ENCODE peak calls at places on chromosomes 16 and 17, in ten cellular contexts. C is HFFc6, U is GM06990, Y is sigmoid colon, F is cardiac fibroblast, X is neural progenitor cell, E is AG10803, L is testis, I is IMR-90, B is heart right ventricle. O is an unnamed sample.

GRCh38 chr17:78151514-78152008 is 5.4 kb downstream of the C17orf99 start:
- DNase-seq in C (no peak), U (no peak), Y (no peak), F (peak), X (no peak), E (no peak), L (no peak), I (no peak), B (no peak), O (no peak)

GRCh38 chr17:42403150-42403549 is 14.9 kb upstream of the STAT3 start:
- DNase-seq in C (no peak), U (peak), Y (no peak), F (no peak), X (peak), E (no peak), L (no peak), I (no peak), B (no peak), O (no peak)

GRCh38 chr17:51890710-51891109 is 267.8 kb downstream of the CA10 start:
- DNase-seq in C (no peak), U (no peak), Y (no peak), F (no peak), X (no peak), E (no peak), L (no peak), I (no peak), B (no peak), O (no peak)

GRCh38 chr17:3012926-3013581 is 50.4 kb downstream of the OR1D5 start:
- DNase-seq in C (peak), U (peak), Y (peak), F (peak), X (peak), E (peak), L (peak), I (peak), B (peak), O (peak)

GRCh38 chr17:954431-955164 is 25.0 kb downstream of the NXN start:
- DNase-seq in C (no peak), U (no peak), Y (no peak), F (peak), X (no peak), E (peak), L (no peak), I (peak), B (no peak), O (no peak)

GRCh38 chr16:68756250-68757051 is 19.4 kb downstream of the CDH1 start:
- DNase-seq in C (no peak), U (peak), Y (no peak), F (peak), X (no peak), E (no peak), L (no peak), I (no peak), B (no peak), O (no peak)

GRCh38 chr16:11272921-11273720 is at the start of gene PRM3:
- DNase-seq in C (no peak), U (no peak), Y (no peak), F (no peak), X (no peak), E (no peak), L (no peak), I (no peak), B (no peak), O (no peak)

GRCh38 chr17:20284018-20284417 is 183.3 kb downstream of the LGALS9B start:
- DNase-seq in C (no peak), U (no peak), Y (no peak), F (no peak), X (peak), E (peak), L (no peak), I (peak), B (no peak), O (no peak)

GRCh38 chr16:10693889-10694288 is 841 bp downstream of the TEKT5 start:
- DNase-seq in C (no peak), U (no peak), Y (no peak), F (no peak), X (no peak), E (no peak), L (no peak), I (no peak), B (no peak), O (no peak)

GRCh38 chr17:2405247-2405926 is 4.5 kb upstream of the MNT start:
- DNase-seq in C (peak), U (no peak), Y (peak), F (peak), X (peak), E (peak), L (peak), I (peak), B (no peak), O (no peak)

GRCh38 chr17:34613064-34614019 is 34.0 kb downstream of the TMEM132E start:
- DNase-seq in C (no peak), U (no peak), Y (no peak), F (no peak), X (peak), E (no peak), L (peak), I (no peak), B (no peak), O (no peak)

GRCh38 chr17:45410144-45411091 is 22.3 kb downstream of the ARHGAP27 start:
- DNase-seq in C (no peak), U (peak), Y (no peak), F (no peak), X (no peak), E (no peak), L (no peak), I (no peak), B (no peak), O (no peak)

GRCh38 chr16:85210423-85211169 is 98.3 kb upstream of the CIBAR2 start:
- DNase-seq in C (peak), U (no peak), Y (no peak), F (peak), X (no peak), E (peak), L (no peak), I (peak), B (peak), O (no peak)

GRCh38 chr17:21352981-21353265 is 23.2 kb upstream of the KCNJ12 start:
- DNase-seq in C (no peak), U (no peak), Y (peak), F (no peak), X (no peak), E (no peak), L (no peak), I (no peak), B (no peak), O (no peak)

GRCh38 chr16:88049020-88049419 is 97.8 kb downstream of the BANP start:
- DNase-seq in C (no peak), U (no peak), Y (no peak), F (no peak), X (no peak), E (no peak), L (no peak), I (no peak), B (no peak), O (no peak)

GRCh38 chr17:49136335-49136734 is 3.8 kb downstream of the B4GALNT2 start:
- DNase-seq in C (no peak), U (no peak), Y (no peak), F (no peak), X (no peak), E (no peak), L (no peak), I (no peak), B (no peak), O (no peak)

GRCh38 chr17:44346064-44346844 is 1.2 kb downstream of the GRN start:
- DNase-seq in C (no peak), U (no peak), Y (no peak), F (no peak), X (no peak), E (no peak), L (no peak), I (no peak), B (no peak), O (no peak)

GRCh38 chr17:44872131-44872768 is 24.6 kb downstream of the HIGD1B start:
- DNase-seq in C (no peak), U (no peak), Y (peak), F (no peak), X (no peak), E (peak), L (no peak), I (no peak), B (peak), O (no peak)

GRCh38 chr17:4872786-4873185 is 26.6 kb upstream of the C17orf107 start:
- DNase-seq in C (no peak), U (no peak), Y (no peak), F (no peak), X (no peak), E (no peak), L (peak), I (no peak), B (no peak), O (no peak)

GRCh38 chr16:78184554-78185183 is 85.2 kb downstream of the WWOX start:
- DNase-seq in C (peak), U (no peak), Y (no peak), F (peak), X (no peak), E (peak), L (no peak), I (peak), B (no peak), O (no peak)

GRCh38 chr16:85424260-85425060 is 188.7 kb upstream of the GSE1 start:
- DNase-seq in C (no peak), U (no peak), Y (peak), F (no peak), X (no peak), E (no peak), L (peak), I (no peak), B (peak), O (no peak)

GRCh38 chr17:50877838-50878237 is 11.7 kb upstream of the TOB1 start:
- DNase-seq in C (no peak), U (no peak), Y (no peak), F (no peak), X (no peak), E (no peak), L (no peak), I (no peak), B (no peak), O (no peak)

GRCh38 chr16:67942200-67942509 is 1.8 kb downstream of the LCAT start:
- DNase-seq in C (no peak), U (no peak), Y (no peak), F (peak), X (peak), E (peak), L (peak), I (peak), B (no peak), O (peak)

GRCh38 chr16:51968756-51969155 is 578.2 kb downstream of the TOX3 start:
- DNase-seq in C (peak), U (no peak), Y (no peak), F (peak), X (no peak), E (peak), L (no peak), I (peak), B (no peak), O (no peak)

GRCh38 chr17:66493283-66494019 is 191.0 kb downstream of the PRKCA start:
- DNase-seq in C (peak), U (no peak), Y (no peak), F (peak), X (no peak), E (peak), L (no peak), I (peak), B (no peak), O (no peak)

GRCh38 chr17:1958134-1958881 is 66.8 kb downstream of the RTN4RL1 start:
- DNase-seq in C (no peak), U (no peak), Y (no peak), F (no peak), X (no peak), E (peak), L (no peak), I (no peak), B (no peak), O (no peak)

GRCh38 chr17:66720027-66720426 is 114.9 kb upstream of the CACNG5 start:
- DNase-seq in C (no peak), U (no peak), Y (no peak), F (no peak), X (no peak), E (no peak), L (no peak), I (no peak), B (no peak), O (no peak)

GRCh38 chr16:89268585-89268984 is 51.1 kb downstream of the ZNF778 start:
- DNase-seq in C (no peak), U (no peak), Y (no peak), F (no peak), X (no peak), E (no peak), L (no peak), I (no peak), B (no peak), O (no peak)

GRCh38 chr17:78908426-78908825 is 5.4 kb upstream of the CEP295NL start:
- DNase-seq in C (no peak), U (no peak), Y (no peak), F (no peak), X (no peak), E (no peak), L (peak), I (no peak), B (no peak), O (no peak)

GRCh38 chr17:57628421-57628820 is 116.7 kb downstream of the CCDC182 start:
- DNase-seq in C (no peak), U (no peak), Y (no peak), F (no peak), X (no peak), E (no peak), L (no peak), I (no peak), B (no peak), O (no peak)

GRCh38 chr17:63476494-63476856 is 386 bp upstream of the ACE start:
- DNase-seq in C (no peak), U (no peak), Y (no peak), F (no peak), X (peak), E (no peak), L (no peak), I (no peak), B (no peak), O (peak)

GRCh38 chr17:3602499-3602898 is 6.7 kb downstream of the TRPV1 start:
- DNase-seq in C (no peak), U (peak), Y (no peak), F (peak), X (peak), E (peak), L (peak), I (peak), B (no peak), O (no peak)

DNA sequence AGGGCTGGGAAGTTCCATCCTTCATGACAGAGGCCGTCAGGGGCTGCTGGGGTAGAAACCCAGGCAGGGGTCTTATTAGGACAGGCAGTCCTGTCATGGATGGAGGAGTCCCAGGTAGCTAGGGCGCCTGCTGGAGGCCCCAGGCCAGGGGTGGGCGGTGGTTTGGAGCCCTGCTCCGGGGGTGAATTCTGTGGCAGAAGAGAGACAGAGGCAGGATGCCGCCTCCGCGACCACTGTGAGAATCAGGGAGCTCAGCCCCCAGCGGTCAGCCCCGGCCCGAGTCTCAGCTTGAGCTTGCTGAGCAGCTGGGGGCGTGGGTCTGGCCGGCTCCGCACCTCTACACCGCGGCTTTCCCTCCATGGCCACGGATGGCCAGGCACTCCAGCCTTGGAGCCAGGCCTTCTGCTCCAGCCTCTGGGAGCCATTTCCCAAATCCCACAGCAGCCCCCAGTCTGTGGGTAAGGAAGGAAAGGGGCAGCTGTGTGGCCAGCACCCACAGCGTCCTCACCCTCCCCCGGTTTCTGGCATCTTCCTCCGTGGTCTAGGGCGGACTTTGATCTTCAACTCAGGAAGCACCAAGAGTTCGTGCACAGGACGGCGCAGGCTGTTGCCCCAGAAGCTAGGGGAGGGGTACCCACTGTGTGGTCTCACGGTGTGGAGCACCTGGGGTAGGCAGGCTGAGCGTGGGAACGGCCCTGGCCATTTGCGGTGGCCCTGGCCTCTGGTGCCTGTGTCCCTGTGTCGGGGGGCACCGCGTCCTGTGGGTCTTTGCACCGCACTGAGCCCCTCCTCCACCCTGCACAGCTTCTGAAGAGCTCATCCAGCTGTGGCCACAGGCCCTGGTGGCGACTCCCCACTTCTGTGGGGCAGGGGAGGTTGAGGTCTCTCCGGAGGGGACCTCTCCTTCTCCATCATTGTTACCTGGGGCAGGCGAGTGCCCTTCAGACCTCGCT is 14.1 kb downstream of the CD7 start:
- DNase-seq in C (no peak), U (peak), Y (no peak), F (no peak), X (no peak), E (no peak), L (no peak), I (no peak), B (no peak), O (no peak)
- TF ChIP-seq CTCF in C (no peak), U (no peak), Y (no peak), F (no peak), X (no peak), E (no peak), L (no peak), I (no peak), B (no peak), O (no peak)

DNA sequence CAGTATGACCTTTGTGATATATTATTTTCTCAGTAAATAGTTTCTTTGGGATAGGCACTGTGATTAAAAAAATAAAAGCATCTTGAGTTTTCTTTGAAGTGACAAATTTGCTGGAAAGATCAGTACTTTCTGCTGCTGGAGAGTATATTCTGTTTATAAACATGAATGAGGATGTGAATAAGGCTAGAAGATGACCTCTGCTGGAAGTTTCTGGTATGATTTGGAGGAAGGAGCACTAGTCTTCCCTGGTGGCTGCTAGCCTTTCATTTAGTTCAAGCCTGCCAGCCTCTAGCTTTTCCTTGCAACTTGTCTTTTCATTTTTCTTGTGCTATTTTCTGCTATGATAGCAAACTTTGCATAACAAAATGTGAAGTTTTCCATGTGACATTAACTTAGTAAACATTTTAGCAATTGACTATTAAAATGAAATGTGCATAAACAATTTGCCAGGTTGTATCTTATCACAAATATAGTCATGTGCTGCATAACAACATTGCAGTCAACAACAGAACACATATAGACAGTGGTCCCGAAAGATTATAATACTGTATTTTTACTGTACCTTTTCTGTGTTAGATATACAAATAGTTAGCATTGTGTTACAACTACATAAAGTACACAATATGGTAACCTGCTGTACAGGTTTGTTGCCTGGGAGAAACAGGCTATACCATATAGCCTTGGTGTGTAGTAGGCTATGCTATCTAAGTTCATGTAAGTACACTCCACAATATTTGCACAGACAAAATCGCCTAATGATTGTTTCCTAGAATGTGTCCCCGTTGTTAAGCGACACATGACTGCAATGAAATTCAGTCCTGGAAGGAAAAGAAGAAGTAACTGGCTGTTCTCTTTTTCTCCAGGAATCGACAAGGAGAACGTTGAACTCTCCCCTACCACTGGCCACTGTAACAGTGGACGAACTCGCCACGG is 18.1 kb upstream of the RAB11FIP4 start:
- DNase-seq in C (peak), U (no peak), Y (no peak), F (peak), X (peak), E (peak), L (no peak), I (peak), B (no peak), O (no peak)
- TF ChIP-seq CTCF in C (peak), U (peak), Y (peak), F (peak), X (peak), E (peak), L (peak), I (peak), B (peak), O (peak)

DNA sequence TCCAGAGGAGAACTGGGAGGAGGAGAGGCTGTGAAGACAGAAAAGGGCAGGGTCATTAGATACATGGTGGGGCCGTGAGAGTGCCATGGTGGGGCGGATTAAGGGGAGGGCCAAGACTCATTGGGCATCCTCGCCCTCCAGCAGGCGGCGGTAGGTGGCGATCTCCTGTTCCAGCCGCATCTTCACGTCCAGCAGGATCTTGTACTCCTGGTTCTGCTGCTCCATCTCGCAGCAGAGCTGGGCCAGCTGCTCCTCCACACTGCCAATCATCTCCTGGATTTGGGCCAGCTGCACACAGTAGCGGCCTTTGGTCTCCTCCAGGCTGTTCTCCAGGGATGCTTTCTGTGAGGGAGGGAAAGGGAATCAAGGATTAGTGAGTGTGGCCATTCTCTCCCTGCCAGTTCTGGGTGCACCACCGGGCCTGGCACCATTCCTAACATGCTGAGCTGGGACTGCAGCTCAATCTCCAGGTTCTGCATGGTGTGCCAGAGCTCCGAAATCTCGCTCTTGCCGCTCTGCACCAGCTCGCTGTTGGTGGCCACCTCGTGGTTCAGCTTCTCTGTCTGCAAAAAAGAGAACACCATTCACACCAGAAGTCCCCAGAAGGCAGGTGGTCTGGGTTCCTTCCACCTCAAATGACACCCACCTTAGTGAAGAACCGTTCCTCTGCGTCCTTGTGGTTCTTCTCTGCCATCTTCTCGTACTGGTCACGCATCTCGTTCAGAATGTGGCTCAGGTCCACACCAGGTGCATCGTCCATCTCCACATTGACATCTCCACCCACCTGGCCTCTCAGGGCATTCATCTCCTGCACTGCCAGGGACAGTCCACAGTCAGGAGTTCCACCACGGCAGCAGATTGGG is 129.0 kb downstream of the CCDC144A start:
- DNase-seq in C (no peak), U (no peak), Y (no peak), F (no peak), X (no peak), E (no peak), L (no peak), I (no peak), B (peak), O (no peak)
- TF ChIP-seq CTCF in C (no peak), U (no peak), Y (no peak), F (no peak), X (no peak), E (no peak), L (no peak), I (no peak), B (no peak), O (no peak)

GRCh38 chr17:75753514-75754377 is 11.2 kb downstream of the GALK1 start:
- DNase-seq in C (peak), U (peak), Y (peak), F (peak), X (peak), E (peak), L (peak), I (peak), B (peak), O (peak)
- TF ChIP-seq CTCF in C (peak), U (peak), Y (no peak), F (peak), X (peak), E (peak), L (peak), I (peak), B (peak), O (peak)